ENCODE peak calls at places on chromosomes 16 and 17, in five cellular contexts. G is AG09309; Y is effector memory CD4-positive, alpha-beta T cell; V is A549; R is GM12878. E is an unnamed sample.

GRCh38 chr17:50289268-50289667 is 15.0 kb downstream of the TMEM92 start:
- DNase-seq in G (no peak), Y (no peak), V (no peak), R (no peak), E (no peak)

GRCh38 chr16:12899529-12900168 is 1.7 kb upstream of the SHISA9 start:
- DNase-seq in G (no peak), Y (no peak), V (no peak), R (no peak), E (no peak)

GRCh38 chr16:55559233-55559632 is 7.3 kb upstream of the CAPNS2 start:
- DNase-seq in G (no peak), Y (no peak), V (no peak), R (no peak), E (no peak)

GRCh38 chr16:9441021-9441420 is 349.6 kb downstream of the HAPSTR1 start:
- DNase-seq in G (no peak), Y (no peak), V (no peak), R (no peak), E (no peak)

GRCh38 chr17:4598776-4599504 is 14.6 kb downstream of the SMTNL2 start:
- DNase-seq in G (peak; percentile 7), Y (no peak), V (no peak), R (no peak), E (no peak)

GRCh38 chr16:57048095-57048494 is 44.3 kb upstream of the CPNE2 start:
- DNase-seq in G (no peak), Y (no peak), V (no peak), R (no peak), E (no peak)

GRCh38 chr17:66941773-66942452 is 22.6 kb upstream of the CACNG4 start:
- DNase-seq in G (no peak), Y (no peak), V (no peak), R (no peak), E (no peak)

GRCh38 chr16:13036600-13036999 is 135.2 kb downstream of the SHISA9 start:
- DNase-seq in G (no peak), Y (no peak), V (peak; percentile 30), R (no peak), E (no peak)

GRCh38 chr17:75352079-75352569 is 53.4 kb downstream of the GRB2 start:
- DNase-seq in G (no peak), Y (no peak), V (peak; percentile 24), R (no peak), E (no peak)

GRCh38 chr16:50393461-50394214 is 24.9 kb upstream of the BRD7 start:
- DNase-seq in G (no peak), Y (no peak), V (no peak), R (no peak), E (no peak)

GRCh38 chr16:14098081-14098480 is 27.0 kb downstream of the MRTFB start:
- DNase-seq in G (no peak), Y (no peak), V (no peak), R (no peak), E (no peak)

GRCh38 chr16:79801550-79802090 is 201.1 kb upstream of the MAF start:
- DNase-seq in G (no peak), Y (no peak), V (no peak), R (no peak), E (no peak)

GRCh38 chr17:33288954-33289353 is 4.1 kb downstream of the ASIC2 start:
- DNase-seq in G (no peak), Y (no peak), V (no peak), R (no peak), E (no peak)

GRCh38 chr17:28599311-28600184 is 723 bp upstream of the SPAG5 start:
- DNase-seq in G (peak; percentile 74), Y (peak; percentile 52), V (peak; percentile 83), R (peak; percentile 58), E (peak; percentile 72)

GRCh38 chr17:81440511-81441244 is 45.4 kb downstream of the BAHCC1 start:
- DNase-seq in G (no peak), Y (no peak), V (peak; percentile 63), R (no peak), E (no peak)

GRCh38 chr17:40284085-40284713 is 3.5 kb upstream of the CDC6 start:
- DNase-seq in G (peak; percentile 50), Y (no peak), V (no peak), R (no peak), E (no peak)

GRCh38 chr16:77840623-77841274 is 52.4 kb downstream of the VAT1L start:
- DNase-seq in G (no peak), Y (no peak), V (no peak), R (no peak), E (no peak)

GRCh38 chr17:45430738-45431530 is 1.7 kb downstream of the ARHGAP27 start:
- DNase-seq in G (no peak), Y (no peak), V (no peak), R (no peak), E (no peak)

GRCh38 chr16:15993946-15994665 is 44.7 kb downstream of the ABCC1 start:
- DNase-seq in G (no peak), Y (no peak), V (no peak), R (no peak), E (no peak)

GRCh38 chr17:40541060-40541872 is 24.0 kb downstream of the CCR7 start:
- DNase-seq in G (no peak), Y (peak; percentile 80), V (no peak), R (no peak), E (peak; percentile 89)

GRCh38 chr16:31090540-31090939 is 1.8 kb upstream of the PRSS53 start:
- DNase-seq in G (no peak), Y (no peak), V (no peak), R (no peak), E (no peak)

GRCh38 chr17:68759343-68760140 is 158.4 kb upstream of the FAM20A start:
- DNase-seq in G (peak; percentile 78), Y (no peak), V (peak; percentile 95), R (no peak), E (no peak)

GRCh38 chr16:83328936-83329335 is 478.8 kb upstream of the HSBP1 start:
- DNase-seq in G (no peak), Y (no peak), V (no peak), R (no peak), E (no peak)

GRCh38 chr16:67936876-67937605 is 391 bp upstream of the PSMB10 start:
- DNase-seq in G (no peak), Y (peak; percentile 61), V (no peak), R (peak; percentile 65), E (peak; percentile 81)

GRCh38 chr16:87490091-87490798 is 2.6 kb downstream of the ZCCHC14 start:
- DNase-seq in G (no peak), Y (no peak), V (no peak), R (no peak), E (peak; percentile 43)

GRCh38 chr16:87486282-87486681 is 6.5 kb downstream of the ZCCHC14 start:
- DNase-seq in G (no peak), Y (no peak), V (no peak), R (no peak), E (no peak)

GRCh38 chr16:87487361-87487924 is 5.4 kb downstream of the ZCCHC14 start:
- DNase-seq in G (no peak), Y (no peak), V (no peak), R (no peak), E (peak; percentile 40)

GRCh38 chr16:87492241-87492635 is 586 bp downstream of the ZCCHC14 start:
- DNase-seq in G (no peak), Y (no peak), V (no peak), R (no peak), E (no peak)

GRCh38 chr16:87489434-87490045 is 3.3 kb downstream of the ZCCHC14 start:
- DNase-seq in G (no peak), Y (no peak), V (no peak), R (no peak), E (no peak)
- H3K4me3 ChIP-seq in G (peak overlapping the region; percentile 59), Y (no peak overlapping the region), V (no peak overlapping the region), R (no peak overlapping the region), E (no peak overlapping the region)

DNA sequence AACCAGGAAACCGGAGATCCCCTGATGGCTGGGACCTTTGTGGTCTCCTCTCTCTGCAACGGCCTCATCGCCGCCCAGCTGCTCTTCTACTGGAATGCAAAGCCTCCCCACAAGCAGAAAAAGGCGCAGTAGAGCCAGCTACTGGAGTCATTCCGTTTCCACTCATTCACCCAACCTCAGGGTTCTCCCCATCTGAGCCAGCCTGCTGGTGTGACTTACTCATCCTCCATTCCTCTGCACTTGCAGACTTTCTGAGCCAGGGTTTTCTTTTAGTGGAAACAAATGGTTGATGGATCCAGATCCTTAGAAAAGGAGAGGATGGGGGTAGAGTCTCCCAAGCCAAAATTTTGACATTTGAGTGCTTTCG is 2.5 kb downstream of the SOX15 start:
- DNase-seq in G (peak; percentile 88), Y (no peak), V (no peak), R (no peak), E (no peak)
- H3K4me3 ChIP-seq in G (no peak overlapping the region), Y (no peak overlapping the region), V (no peak overlapping the region), R (no peak overlapping the region), E (no peak overlapping the region)

DNA sequence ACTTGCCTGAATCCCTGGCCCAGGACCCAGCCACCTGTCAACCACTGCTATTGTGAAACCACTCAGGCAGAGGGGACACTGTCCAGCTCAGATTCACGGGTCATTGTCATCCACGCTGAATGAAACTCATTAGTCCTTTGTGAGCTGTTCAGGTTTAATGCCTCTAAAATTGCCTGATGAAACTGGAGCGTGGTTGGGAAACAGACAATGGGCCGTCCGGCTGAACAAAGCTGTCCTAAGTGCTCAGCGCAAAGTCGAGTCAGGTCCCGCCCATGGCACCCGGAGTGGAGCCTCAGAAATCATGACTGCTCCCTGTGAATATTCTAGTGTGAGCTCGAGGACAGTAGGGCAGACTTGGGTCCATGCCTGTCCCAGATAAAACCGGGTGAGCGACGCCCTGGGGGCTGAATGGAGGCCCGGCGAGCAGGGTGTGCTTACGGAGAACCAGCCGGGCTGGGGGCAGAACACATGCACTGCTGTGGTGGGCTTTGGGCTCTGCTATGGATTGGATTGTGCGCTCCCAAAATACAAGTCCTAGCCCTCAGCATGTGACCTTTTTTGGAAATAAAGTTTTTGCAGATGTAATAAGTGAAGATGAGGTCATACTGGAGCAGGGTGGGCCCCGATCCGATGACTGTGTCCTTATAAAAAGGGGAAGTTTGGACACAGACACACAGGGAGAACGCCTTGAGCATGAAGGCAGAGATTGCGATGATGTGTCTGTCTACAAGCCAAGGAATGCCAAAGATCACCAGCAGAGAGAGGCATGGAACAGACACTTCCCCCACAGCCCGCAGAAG is 12.9 kb upstream of the CMIP start:
- DNase-seq in G (peak; percentile 20), Y (no peak), V (peak; percentile 90), R (no peak), E (no peak)
- H3K4me3 ChIP-seq in G (no peak overlapping the region), Y (no peak overlapping the region), V (no peak overlapping the region), R (peak overlapping the region; percentile 11), E (no peak overlapping the region)

GRCh38 chr17:63928172-63928666 is 3.9 kb downstream of the CD79B start:
- DNase-seq in G (no peak), Y (no peak), V (no peak), R (no peak), E (no peak)

GRCh38 chr17:63928966-63929695 is 3.0 kb downstream of the CD79B start:
- DNase-seq in G (no peak), Y (no peak), V (no peak), R (no peak), E (no peak)

GRCh38 chr17:63927464-63928171 is 4.5 kb downstream of the CD79B start:
- DNase-seq in G (no peak), Y (no peak), V (no peak), R (no peak), E (no peak)

GRCh38 chr17:63925615-63926014 is 6.5 kb downstream of the CD79B start:
- DNase-seq in G (no peak), Y (no peak), V (no peak), R (no peak), E (no peak)

DNA sequence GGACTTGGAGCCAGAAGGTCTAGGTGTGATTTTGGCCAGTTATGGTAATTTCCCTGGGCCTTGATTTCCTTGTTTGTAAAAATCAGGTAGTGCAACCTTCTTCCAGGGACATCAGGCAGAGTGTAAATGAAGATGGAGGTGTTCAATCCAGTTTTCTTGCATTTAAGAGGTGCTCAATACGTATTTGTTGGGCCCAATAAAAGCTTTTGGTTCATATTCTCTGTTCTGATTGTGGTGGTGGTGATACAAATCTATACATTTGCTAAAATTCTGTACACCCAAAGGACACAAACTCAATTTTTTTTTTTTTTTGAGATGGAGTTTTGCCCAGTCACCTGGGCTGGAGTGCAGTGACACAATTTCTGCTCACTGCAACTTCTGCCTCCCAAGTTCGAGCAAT is 6.0 kb downstream of the CD79B start:
- DNase-seq in G (no peak), Y (no peak), V (no peak), R (no peak), E (no peak)
- H3K4me3 ChIP-seq in G (no peak overlapping the region), Y (no peak overlapping the region), V (no peak overlapping the region), R (no peak overlapping the region), E (no peak overlapping the region)